ENCODE peak calls at places on chromosomes 7 and 10, in nine cellular contexts. M, X, Y, T, B, R, Z, P and A are unnamed samples. For H3K27me3 and H3K4me1, the result is how much of the 10 kb centered on the place peaks cover.

GRCh38 chr7:28980504-28981281 is 22.6 kb upstream of the TRIL start:
- DNase-seq in M (no peak), X (no peak), Y (no peak), T (no peak), B (no peak), R (no peak), Z (no peak), P (no peak), A (no peak)

GRCh38 chr7:2008936-2009540 is 223.7 kb downstream of the MAD1L1 start:
- DNase-seq in M (peak), X (no peak), Y (no peak), T (no peak), B (peak), R (peak), Z (no peak), P (peak), A (no peak)

GRCh38 chr10:77890097-77890496 is 36.5 kb downstream of the DLG5 start:
- DNase-seq in M (no peak), X (peak), Y (no peak), T (no peak), B (no peak), R (no peak), Z (no peak), P (no peak), A (no peak)

GRCh38 chr7:88465586-88465985 is 158.9 kb upstream of the STEAP4 start:
- DNase-seq in M (no peak), X (no peak), Y (no peak), T (no peak), B (no peak), R (no peak), Z (no peak), P (no peak), A (no peak)

GRCh38 chr10:121928528-121928884 is 675 bp upstream of the ATE1 start:
- DNase-seq in M (no peak), X (no peak), Y (no peak), T (no peak), B (no peak), R (peak), Z (peak), P (no peak), A (no peak)

GRCh38 chr10:14250496-14250895 is 80.2 kb downstream of the FRMD4A start:
- DNase-seq in M (no peak), X (no peak), Y (no peak), T (no peak), B (no peak), R (no peak), Z (no peak), P (no peak), A (no peak)

GRCh38 chr7:36161996-36162395 is 8.9 kb downstream of the EEPD1 start:
- DNase-seq in M (no peak), X (no peak), Y (no peak), T (no peak), B (no peak), R (no peak), Z (no peak), P (no peak), A (no peak)

GRCh38 chr10:130232361-130233360 is 96.5 kb downstream of the GLRX3 start:
- DNase-seq in M (no peak), X (no peak), Y (no peak), T (no peak), B (no peak), R (no peak), Z (no peak), P (no peak), A (no peak)

GRCh38 chr7:35680403-35681013 is 14.4 kb downstream of the HERPUD2 start:
- DNase-seq in M (no peak), X (no peak), Y (no peak), T (no peak), B (no peak), R (no peak), Z (no peak), P (no peak), A (no peak)

GRCh38 chr7:123190109-123190831 is 9.5 kb downstream of the SLC13A1 start:
- DNase-seq in M (no peak), X (no peak), Y (no peak), T (no peak), B (no peak), R (no peak), Z (no peak), P (no peak), A (peak)

GRCh38 chr10:109997233-109997632 is 10.6 kb upstream of the ADD3 start:
- DNase-seq in M (no peak), X (no peak), Y (no peak), T (no peak), B (no peak), R (no peak), Z (no peak), P (no peak), A (no peak)

GRCh38 chr10:83925133-83925532 is 214.2 kb upstream of the GHITM start:
- DNase-seq in M (no peak), X (no peak), Y (no peak), T (no peak), B (no peak), R (no peak), Z (no peak), P (no peak), A (no peak)

GRCh38 chr10:96586419-96587254 is at the start of gene TM9SF3:
- DNase-seq in M (peak), X (peak), Y (peak), T (peak), B (peak), R (peak), Z (peak), P (peak), A (peak)

GRCh38 chr7:4556868-4557620 is 125.1 kb upstream of the FOXK1 start:
- DNase-seq in M (no peak), X (no peak), Y (no peak), T (no peak), B (no peak), R (no peak), Z (no peak), P (no peak), A (no peak)

GRCh38 chr10:84599254-84599653 is 270.9 kb downstream of the CCSER2 start:
- DNase-seq in M (no peak), X (no peak), Y (no peak), T (no peak), B (no peak), R (no peak), Z (no peak), P (no peak), A (no peak)

GRCh38 chr7:50431316-50431715 is 18.8 kb downstream of the FIGNL1 start:
- DNase-seq in M (no peak), X (no peak), Y (no peak), T (no peak), B (no peak), R (no peak), Z (no peak), P (no peak), A (no peak)

GRCh38 chr10:102641398-102641797 is 2.9 kb upstream of the TRIM8 start:
- DNase-seq in M (no peak), X (no peak), Y (no peak), T (no peak), B (no peak), R (no peak), Z (no peak), P (no peak), A (no peak)

GRCh38 chr7:95250591-95250990 is 73.7 kb downstream of the PON1 start:
- DNase-seq in M (no peak), X (no peak), Y (no peak), T (no peak), B (no peak), R (no peak), Z (no peak), P (no peak), A (peak)

GRCh38 chr10:79223001-79223345 is 124.3 kb upstream of the PPIF start:
- DNase-seq in M (no peak), X (no peak), Y (no peak), T (no peak), B (no peak), R (no peak), Z (no peak), P (no peak), A (no peak)

GRCh38 chr7:101170617-101171441 is 5.5 kb upstream of the VGF start:
- DNase-seq in M (no peak), X (no peak), Y (no peak), T (no peak), B (no peak), R (no peak), Z (no peak), P (no peak), A (no peak)

GRCh38 chr7:139580435-139580834 is 57.0 kb downstream of the CLEC2L start:
- DNase-seq in M (no peak), X (no peak), Y (no peak), T (no peak), B (no peak), R (no peak), Z (no peak), P (no peak), A (no peak)

GRCh38 chr7:84219310-84219709 is 24.7 kb upstream of the SEMA3A start:
- DNase-seq in M (no peak), X (no peak), Y (no peak), T (no peak), B (no peak), R (no peak), Z (no peak), P (no peak), A (no peak)

GRCh38 chr7:1137517-1138167 is 22.4 kb downstream of the ZFAND2A start:
- DNase-seq in M (peak), X (no peak), Y (no peak), T (no peak), B (no peak), R (no peak), Z (no peak), P (no peak), A (no peak)

GRCh38 chr7:24701232-24701898 is 55.9 kb downstream of the GSDME start:
- DNase-seq in M (no peak), X (no peak), Y (no peak), T (no peak), B (no peak), R (no peak), Z (peak), P (no peak), A (peak)

GRCh38 chr10:1942478-1942877 is 205.2 kb upstream of the ADARB2 start:
- DNase-seq in M (no peak), X (no peak), Y (no peak), T (no peak), B (no peak), R (no peak), Z (no peak), P (no peak), A (no peak)
- H3K4me3 ChIP-seq in M (no peak), X (no peak), Y (no peak), T (no peak), B (no peak), R (no peak), Z (no peak), P (no peak), A (no peak)

DNA sequence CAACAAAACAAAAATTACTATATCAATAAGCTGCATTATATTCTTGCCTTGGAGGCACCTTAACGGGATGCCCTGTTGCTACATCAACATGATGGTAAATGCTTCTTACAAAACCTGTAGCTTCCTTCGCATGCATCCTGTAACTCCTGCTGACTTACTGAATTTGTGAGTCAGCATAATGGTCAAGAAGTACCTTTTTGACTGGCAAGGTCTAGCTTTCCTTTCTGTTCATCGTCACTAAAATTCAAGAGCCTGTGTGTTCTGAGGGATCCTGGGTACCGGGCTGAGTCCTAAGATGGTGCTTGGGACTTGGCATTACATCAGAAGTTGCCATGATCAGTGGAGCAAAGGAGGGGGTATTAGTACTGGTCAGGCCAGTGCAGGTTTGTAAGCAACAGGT is 4.9 kb downstream of the PFKFB3 start:
- DNase-seq in M (no peak), X (no peak), Y (no peak), T (no peak), B (no peak), R (no peak), Z (no peak), P (no peak), A (no peak)
- H3K27me3 ChIP-seq in M (under half), X (under half), Y (under half), T (under half), B (under half), R (under half), Z (under half), P (under half), A (under half)

DNA sequence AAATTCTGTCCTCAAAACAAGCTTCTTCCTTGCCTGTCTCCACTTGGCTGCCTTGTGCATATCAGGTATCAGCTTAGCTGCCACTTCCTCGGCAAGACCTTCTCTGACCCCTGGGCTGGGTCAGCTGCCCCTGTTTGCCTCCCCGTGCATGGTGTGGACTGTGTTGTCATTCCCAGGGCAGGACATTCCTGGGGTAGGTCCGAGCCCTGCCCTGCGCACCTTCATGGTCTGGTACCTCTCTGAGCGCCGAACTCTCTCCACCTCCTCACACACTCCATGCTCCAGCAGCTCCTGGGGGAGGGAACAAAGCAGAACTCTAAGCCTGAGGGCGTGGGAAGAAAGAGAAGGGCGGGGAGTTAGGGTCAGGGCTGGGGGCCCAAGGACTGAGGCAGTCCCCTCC is 3.8 kb downstream of the POLM start:
- DNase-seq in M (no peak), X (no peak), Y (no peak), T (no peak), B (no peak), R (no peak), Z (no peak), P (no peak), A (no peak)
- H3K4me1 ChIP-seq in M (under half), X (under half), Y (under half), T (under half), B (under half), R (under half), Z (under half), P (half or more), A (under half)

GRCh38 chr7:107998150-107998549 is 4.8 kb downstream of the LAMB1 start:
- DNase-seq in M (no peak), X (no peak), Y (no peak), T (no peak), B (no peak), R (no peak), Z (no peak), P (no peak), A (no peak)

GRCh38 chr7:107995184-107996071 is 7.5 kb downstream of the LAMB1 start:
- DNase-seq in M (peak), X (no peak), Y (no peak), T (no peak), B (no peak), R (no peak), Z (peak), P (no peak), A (peak)

GRCh38 chr7:107996072-107996824 is 6.7 kb downstream of the LAMB1 start:
- DNase-seq in M (no peak), X (no peak), Y (no peak), T (no peak), B (no peak), R (no peak), Z (peak), P (no peak), A (no peak)

GRCh38 chr7:107993879-107994278 is 9.1 kb downstream of the LAMB1 start:
- DNase-seq in M (no peak), X (no peak), Y (no peak), T (no peak), B (no peak), R (no peak), Z (no peak), P (no peak), A (peak)

GRCh38 chr7:107994366-107994765 is 8.6 kb downstream of the LAMB1 start:
- DNase-seq in M (no peak), X (no peak), Y (no peak), T (no peak), B (no peak), R (no peak), Z (no peak), P (no peak), A (no peak)
- H3K4me3 ChIP-seq in M (no peak), X (no peak), Y (no peak), T (no peak), B (no peak), R (no peak), Z (no peak), P (no peak), A (no peak)

DNA sequence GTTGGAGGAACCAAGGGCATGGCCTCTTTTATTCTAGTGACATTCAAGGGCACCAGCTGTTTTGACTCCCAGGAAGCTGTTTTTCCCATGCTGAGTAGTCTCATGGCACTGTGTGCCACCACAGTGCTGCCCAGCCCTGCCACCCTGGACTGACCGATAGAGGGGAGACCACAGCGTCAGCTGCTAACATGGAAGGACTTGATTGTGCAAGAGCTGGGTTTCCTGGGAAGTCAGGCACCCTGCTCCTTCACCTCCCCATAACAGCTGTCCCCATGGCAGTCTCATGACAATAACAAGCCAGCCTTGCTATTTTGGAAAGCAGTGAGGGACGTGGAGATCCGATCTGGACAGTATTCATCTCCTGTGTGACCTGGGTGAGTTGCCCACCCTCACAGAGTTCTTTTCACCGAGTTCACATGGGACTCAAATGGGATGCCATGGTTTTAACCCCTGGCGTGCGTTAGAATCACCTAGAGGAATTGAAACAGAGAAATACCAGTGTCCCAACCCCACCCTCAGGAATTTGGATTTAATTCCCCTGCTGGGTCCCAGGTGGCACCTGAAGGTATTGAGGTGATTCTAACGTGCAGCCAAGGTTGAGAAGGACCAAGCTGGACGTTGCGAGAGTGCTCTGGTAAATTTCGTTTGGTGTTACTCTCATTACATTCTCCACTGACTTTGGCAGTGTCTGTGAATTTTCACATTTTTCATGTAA is 174.8 kb downstream of the CELF2 start:
- DNase-seq in M (no peak), X (no peak), Y (peak), T (no peak), B (no peak), R (peak), Z (no peak), P (peak), A (no peak)
- H3K27me3 ChIP-seq in M (under half), X (under half), Y (under half), T (under half), B (under half), R (under half), Z (under half), P (under half), A (under half)

GRCh38 chr10:3563298-3563697 is 221.7 kb downstream of the KLF6 start:
- DNase-seq in M (no peak), X (no peak), Y (no peak), T (no peak), B (no peak), R (no peak), Z (no peak), P (no peak), A (no peak)
- H3K4me1 ChIP-seq in M (under half), X (under half), Y (under half), T (under half), B (under half), R (under half), Z (under half), P (under half), A (under half)

DNA sequence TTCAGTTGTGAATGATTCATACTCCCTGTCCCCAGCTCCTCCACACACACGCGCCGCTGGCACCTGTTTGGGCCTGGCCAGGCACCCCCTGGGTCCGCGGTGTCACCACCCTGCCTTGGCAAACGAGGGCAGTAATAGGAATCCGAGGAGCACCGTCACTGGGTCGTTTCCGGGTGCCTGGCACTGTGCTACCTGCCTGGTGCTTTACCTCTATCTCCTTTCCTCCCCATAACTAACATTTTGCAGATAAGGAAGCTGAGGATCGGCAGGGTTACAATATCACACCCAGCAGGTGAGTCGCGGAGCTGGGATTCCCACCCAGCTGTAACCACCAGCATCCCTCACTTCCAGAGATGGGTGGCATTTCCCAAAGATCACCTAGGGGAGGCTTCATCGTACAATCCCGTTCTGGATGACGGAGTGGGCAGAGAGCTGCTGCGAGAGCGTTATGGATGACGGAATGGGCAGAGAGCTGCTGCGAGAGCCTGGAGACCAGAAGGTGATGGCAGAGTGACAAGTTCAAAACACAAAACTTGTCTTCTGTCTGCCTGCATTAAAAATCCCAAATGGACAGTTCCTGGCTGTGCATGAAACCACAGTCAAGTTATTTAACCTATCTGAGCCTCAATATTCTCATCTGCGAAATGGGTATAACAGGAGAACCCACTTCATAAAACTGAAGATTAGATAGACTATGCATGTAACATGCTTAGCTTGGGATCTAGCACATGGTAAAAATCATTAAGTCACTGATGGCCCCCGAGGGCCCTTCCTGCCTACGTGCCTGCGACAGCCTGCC is 1.1 kb upstream of the HSPA12A start:
- DNase-seq in M (no peak), X (no peak), Y (no peak), T (no peak), B (no peak), R (no peak), Z (no peak), P (no peak), A (no peak)
- H3K4me3 ChIP-seq in M (peak), X (peak), Y (peak), T (peak), B (peak), R (peak), Z (no peak), P (peak), A (peak)